ENCODE peak calls at places on chromosomes 13 and 19, in six cellular contexts. I is IMR-90, G is neuronal stem cell, F is H1, J is mesenchymal stem cell, X is trophoblast cell. L is an unnamed sample.

GRCh38 chr19:3761382-3762129 is at the start of gene APBA3:
- DNase-seq in I (peak), G (peak), F (peak), J (peak), X (peak), L (peak)

GRCh38 chr13:27053235-27053884 is 118.3 kb downstream of the USP12 start:
- DNase-seq in I (no peak), G (no peak), F (no peak), J (no peak), X (no peak), L (no peak)

GRCh38 chr13:43089912-43090498 is 66.6 kb downstream of the DNAJC15 start:
- DNase-seq in I (no peak), G (no peak), F (no peak), J (no peak), X (no peak), L (no peak)

GRCh38 chr19:38277549-38277948 is 13.2 kb downstream of the SPINT2 start:
- DNase-seq in I (peak), G (no peak), F (no peak), J (peak), X (peak), L (no peak)

GRCh38 chr13:42078113-42078769 is 29.8 kb downstream of the DGKH start:
- DNase-seq in I (no peak), G (no peak), F (no peak), J (no peak), X (peak), L (peak)

GRCh38 chr13:33180009-33180804 is 105.3 kb downstream of the STARD13 start:
- DNase-seq in I (no peak), G (no peak), F (no peak), J (no peak), X (no peak), L (no peak)

GRCh38 chr13:113329656-113330312 is 32.7 kb downstream of the LAMP1 start:
- DNase-seq in I (no peak), G (no peak), F (no peak), J (no peak), X (no peak), L (no peak)

GRCh38 chr13:85497652-85498051 is 301.6 kb downstream of the SLITRK6 start:
- DNase-seq in I (peak), G (no peak), F (no peak), J (peak), X (peak), L (no peak)

GRCh38 chr19:55640577-55641375 is at the start of gene ZNF580:
- DNase-seq in I (peak), G (peak), F (peak), J (peak), X (peak), L (peak)

GRCh38 chr13:59458908-59459579 is 704.7 kb downstream of the DIAPH3 start:
- DNase-seq in I (peak), G (no peak), F (no peak), J (peak), X (peak), L (peak)

GRCh38 chr13:95304446-95304845 is 3.2 kb upstream of the ABCC4 start:
- DNase-seq in I (no peak), G (no peak), F (no peak), J (no peak), X (no peak), L (no peak)

GRCh38 chr13:86922936-86923335 is 748.2 kb upstream of the SLITRK5 start:
- DNase-seq in I (peak), G (no peak), F (no peak), J (peak), X (no peak), L (no peak)

GRCh38 chr13:23579886-23580706 is 9.9 kb downstream of the TNFRSF19 start:
- DNase-seq in I (peak), G (no peak), F (peak), J (peak), X (no peak), L (no peak)

GRCh38 chr13:45269204-45269603 is 68.4 kb upstream of the KCTD4 start:
- DNase-seq in I (peak), G (no peak), F (no peak), J (peak), X (no peak), L (no peak)

GRCh38 chr19:13987101-13987890 is 18.8 kb downstream of the RFX1 start:
- DNase-seq in I (no peak), G (no peak), F (no peak), J (no peak), X (no peak), L (no peak)

GRCh38 chr19:4911786-4912672 is 2.7 kb downstream of the UHRF1 start:
- DNase-seq in I (peak), G (no peak), F (peak), J (peak), X (peak), L (no peak)

GRCh38 chr13:70889163-70889562 is 780.9 kb upstream of the KLHL1 start:
- DNase-seq in I (no peak), G (no peak), F (no peak), J (no peak), X (no peak), L (no peak)

GRCh38 chr19:789473-790052 is 7.7 kb upstream of the PTBP1 start:
- DNase-seq in I (no peak), G (no peak), F (no peak), J (peak), X (no peak), L (peak)

GRCh38 chr19:23527797-23528196 is 132.5 kb upstream of the ZNF91 start:
- DNase-seq in I (no peak), G (no peak), F (no peak), J (no peak), X (no peak), L (no peak)

GRCh38 chr19:34962281-34962944 is 1.6 kb downstream of the ZNF792 start:
- DNase-seq in I (peak), G (no peak), F (no peak), J (peak), X (no peak), L (no peak)

GRCh38 chr19:55443045-55443823 is at the start of gene SHISA7:
- DNase-seq in I (no peak), G (no peak), F (peak), J (no peak), X (no peak), L (no peak)

GRCh38 chr13:63979951-63980350 is 2564.3 kb upstream of the PCDH20 start:
- DNase-seq in I (no peak), G (no peak), F (no peak), J (no peak), X (no peak), L (no peak)

GRCh38 chr19:38538793-38539528 is 78.8 kb downstream of the MAP4K1 start:
- DNase-seq in I (no peak), G (no peak), F (no peak), J (no peak), X (no peak), L (no peak)

GRCh38 chr13:26977541-26977940 is 194.1 kb downstream of the USP12 start:
- DNase-seq in I (peak), G (no peak), F (no peak), J (peak), X (no peak), L (no peak)

GRCh38 chr13:111282997-111283396 is 37.4 kb upstream of the TEX29 start:
- DNase-seq in I (no peak), G (no peak), F (no peak), J (no peak), X (no peak), L (no peak)

GRCh38 chr19:41027273-41027967 is 36.3 kb downstream of the CYP2B6 start:
- DNase-seq in I (no peak), G (no peak), F (no peak), J (no peak), X (no peak), L (no peak)

GRCh38 chr19:35262101-35262761 is 6.5 kb upstream of the USF2 start:
- DNase-seq in I (no peak), G (no peak), F (no peak), J (no peak), X (no peak), L (peak)

GRCh38 chr13:73411067-73411809 is 352.4 kb downstream of the KLF5 start:
- DNase-seq in I (peak), G (no peak), F (no peak), J (no peak), X (no peak), L (no peak)

GRCh38 chr19:58474291-58474996 is 1.7 kb upstream of the ZNF446 start:
- DNase-seq in I (peak), G (no peak), F (no peak), J (peak), X (no peak), L (no peak)

GRCh38 chr19:12788682-12789097 is 2.6 kb upstream of the JUNB start:
- DNase-seq in I (peak), G (no peak), F (no peak), J (peak), X (peak), L (peak)

GRCh38 chr13:108895220-108895704 is 265.9 kb downstream of the MYO16 start:
- DNase-seq in I (peak), G (peak), F (no peak), J (peak), X (peak), L (no peak)

GRCh38 chr19:47263169-47263560 is 6.8 kb downstream of the CCDC9 start:
- DNase-seq in I (no peak), G (no peak), F (no peak), J (no peak), X (no peak), L (no peak)

GRCh38 chr13:74705438-74705837 is 571.2 kb upstream of the KLF12 start:
- DNase-seq in I (no peak), G (no peak), F (no peak), J (no peak), X (no peak), L (no peak)

GRCh38 chr13:113208424-113209335 is at the start of gene PCID2:
- DNase-seq in I (peak), G (peak), F (peak), J (peak), X (peak), L (peak)

GRCh38 chr13:32632343-32632910 is 46.2 kb downstream of the PDS5B start:
- DNase-seq in I (no peak), G (no peak), F (no peak), J (no peak), X (no peak), L (no peak)

GRCh38 chr13:112873851-112874750 is 94.9 kb upstream of the MCF2L start:
- DNase-seq in I (peak), G (peak), F (peak), J (peak), X (peak), L (peak)

GRCh38 chr19:46783670-46784069 is 4.7 kb downstream of the SLC1A5 start:
- DNase-seq in I (no peak), G (no peak), F (no peak), J (no peak), X (no peak), L (no peak)

DNA sequence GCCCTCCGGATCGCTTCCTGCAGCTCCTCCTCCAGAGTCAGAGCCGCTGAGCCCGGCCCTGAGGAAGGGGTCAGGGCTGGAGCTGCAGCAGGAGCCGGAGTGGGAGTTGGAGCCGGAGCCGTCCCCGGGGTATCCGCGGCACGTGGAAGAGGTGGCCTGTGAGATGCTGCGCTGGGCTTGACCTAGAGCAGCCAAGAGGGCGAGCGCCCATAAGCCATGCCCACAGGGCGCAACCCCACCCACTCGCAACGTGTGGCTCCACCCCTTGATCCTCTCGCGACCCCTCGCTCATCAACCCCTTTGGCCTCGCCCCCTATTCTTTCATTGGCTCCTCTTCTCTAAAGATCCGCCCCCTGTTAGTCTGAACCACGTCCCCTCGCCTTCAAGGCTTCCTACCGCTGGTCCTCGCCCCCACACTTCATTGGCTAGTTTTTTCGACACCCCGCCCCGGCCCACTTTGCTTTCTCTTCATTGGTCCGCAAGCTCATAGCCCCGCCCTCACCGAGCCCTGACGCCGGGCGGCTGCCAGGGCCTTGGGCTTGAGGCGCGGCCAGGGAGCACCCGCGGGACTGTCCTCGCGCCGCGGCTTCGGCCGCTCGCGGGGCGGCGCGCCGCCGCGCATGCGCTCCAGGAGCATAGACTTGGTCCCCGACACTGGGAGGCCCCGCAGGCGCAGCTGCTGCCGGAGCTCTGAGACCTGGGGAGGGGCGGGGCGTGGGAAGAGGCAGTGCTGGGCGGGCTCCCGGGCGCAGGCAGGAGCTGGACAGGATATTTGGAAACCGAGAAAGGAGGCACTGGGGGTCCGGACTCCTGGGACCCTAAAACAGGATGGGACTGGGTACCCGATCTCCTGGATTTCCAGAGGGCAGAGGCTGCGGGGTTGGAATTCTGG is 5.4 kb downstream of the MAMSTR start:
- DNase-seq in I (peak), G (peak), F (peak), J (peak), X (peak), L (peak)
- H3K18ac ChIP-seq in I (peak), G (peak), F (no peak), J (peak), X (peak), L (no peak)

GRCh38 chr13:97198753-97199152 is 23.4 kb upstream of the MBNL2 start:
- DNase-seq in I (no peak), G (no peak), F (no peak), J (no peak), X (peak), L (no peak)
- H4K91ac ChIP-seq in I (peak), G (no peak), F (no peak), J (no peak), X (peak), L (no peak)

GRCh38 chr13:46797468-46798237 is 692 bp upstream of the ESD start:
- DNase-seq in I (peak), G (no peak), F (no peak), J (no peak), X (no peak), L (no peak)
- H3K18ac ChIP-seq in I (peak), G (peak), F (peak), J (peak), X (peak), L (peak)

GRCh38 chr13:49993666-49994065 is 3.2 kb upstream of the TRIM13 start:
- DNase-seq in I (no peak), G (no peak), F (no peak), J (no peak), X (peak), L (no peak)

GRCh38 chr13:49996166-49996915 is 501 bp upstream of the TRIM13 start:
- DNase-seq in I (peak), G (peak), F (peak), J (peak), X (peak), L (peak)

GRCh38 chr13:49997935-49998334 is 1.1 kb downstream of the TRIM13 start:
- DNase-seq in I (no peak), G (no peak), F (no peak), J (no peak), X (no peak), L (no peak)

GRCh38 chr13:49996951-49997895 is at the start of gene TRIM13:
- DNase-seq in I (peak), G (peak), F (peak), J (peak), X (peak), L (peak)

DNA sequence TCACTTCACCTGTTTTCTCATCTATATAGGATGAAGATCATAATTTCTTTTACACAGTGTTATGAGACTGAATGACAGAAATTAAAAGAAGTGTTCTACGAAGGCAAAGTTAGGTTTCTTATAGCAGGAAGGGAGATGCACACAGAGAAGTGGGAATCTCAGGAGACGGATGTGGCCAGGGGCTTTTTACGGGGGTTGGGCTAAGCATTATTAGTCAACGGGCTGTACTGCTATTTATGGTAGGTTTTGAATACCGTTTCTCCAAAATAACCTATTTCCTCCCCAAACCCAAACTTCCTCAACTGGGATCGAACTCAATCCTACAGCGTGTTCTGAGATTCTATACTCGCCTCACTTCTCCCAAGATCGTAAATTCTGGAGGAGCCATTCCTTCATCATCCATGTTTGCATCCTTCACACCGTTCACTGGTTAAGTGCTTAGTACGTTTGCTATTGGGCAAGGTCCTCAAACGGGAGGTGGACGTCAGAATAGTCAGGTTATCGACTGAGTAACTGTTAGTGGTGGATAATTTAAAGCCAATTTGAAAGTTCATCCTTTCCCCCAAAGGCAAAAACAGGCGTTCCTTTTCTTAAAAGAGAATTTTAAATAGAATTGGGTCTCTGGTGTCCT is 1.2 kb upstream of the TRIM13 start:
- DNase-seq in I (no peak), G (no peak), F (no peak), J (peak), X (peak), L (no peak)
- H4K91ac ChIP-seq in I (peak), G (no peak), F (no peak), J (no peak), X (peak), L (no peak)

DNA sequence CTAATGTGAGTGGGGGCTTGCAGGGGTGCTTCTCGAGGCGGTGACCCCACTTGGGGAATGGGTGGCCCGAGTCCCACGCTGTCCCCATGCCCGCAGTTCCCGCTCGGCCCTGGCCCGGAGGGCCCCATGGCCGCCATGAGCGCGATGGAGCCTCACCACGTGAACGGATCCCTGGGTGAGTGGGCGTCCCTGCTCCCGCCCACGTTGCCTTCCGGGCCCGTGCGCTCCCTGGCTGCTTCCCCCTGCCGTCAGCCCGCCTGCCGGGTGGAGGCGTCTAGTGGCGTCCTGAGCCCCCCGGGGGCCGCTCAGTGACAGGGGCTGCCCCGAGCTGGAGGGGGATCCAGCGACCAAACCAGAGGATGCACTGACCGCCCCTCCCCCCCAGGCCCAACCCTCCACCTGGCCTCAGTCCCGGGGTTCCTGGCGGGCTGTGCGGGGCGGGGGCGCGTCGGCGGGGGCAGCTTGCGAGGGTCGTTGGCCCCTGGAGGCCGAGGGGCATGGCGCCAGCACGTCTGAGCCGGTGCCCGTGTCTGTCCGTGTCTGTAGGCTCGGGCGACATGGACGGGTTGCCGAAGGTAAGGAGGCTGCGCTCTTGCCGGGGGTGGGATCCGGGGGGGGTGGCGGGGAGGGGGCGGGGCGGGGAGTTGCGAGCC is 4.8 kb downstream of the ISYNA1 start:
- DNase-seq in I (no peak), G (no peak), F (peak), J (peak), X (peak), L (peak)
- H3K18ac ChIP-seq in I (no peak), G (peak), F (peak), J (peak), X (peak), L (peak)

L was measured in H9.